ENCODE peak calls at places on chromosomes 7 and 10, in five cellular contexts. One of them, this sample, is unnamed.

GRCh38 chr10:35463105-35463867 is 127.0 kb downstream of the CCNY start:
- DNase-seq in AG04450: no peak
- DNase-seq in D341Med: no peak
- DNase-seq in fibroblast of pulmonary artery: no peak
- DNase-seq in uterus: no peak
- DNase-seq in this sample: no peak

GRCh38 chr7:133980794-133981193 is 146.3 kb upstream of the LRGUK start:
- DNase-seq in fibroblast of pulmonary artery: no peak
- DNase-seq in D341Med: no peak
- DNase-seq in AG04450: no peak
- DNase-seq in uterus: no peak
- DNase-seq in this sample: no peak

GRCh38 chr10:7107287-7107686 is 303.5 kb downstream of the SFMBT2 start:
- DNase-seq in AG04450: no peak
- DNase-seq in uterus: no peak
- DNase-seq in D341Med: no peak
- DNase-seq in fibroblast of pulmonary artery: peak; percentile 58
- DNase-seq in this sample: no peak

GRCh38 chr7:74252893-74253292 is 1.3 kb downstream of the RFC2 start:
- DNase-seq in fibroblast of pulmonary artery: no peak
- DNase-seq in uterus: no peak
- DNase-seq in AG04450: no peak
- DNase-seq in D341Med: no peak
- DNase-seq in this sample: no peak

GRCh38 chr7:87058739-87059524 is 522 bp downstream of the ELAPOR2 start:
- DNase-seq in fibroblast of pulmonary artery: no peak
- DNase-seq in D341Med: no peak
- DNase-seq in AG04450: no peak
- DNase-seq in uterus: peak; percentile 14
- DNase-seq in this sample: no peak

GRCh38 chr7:1320616-1321289 is 88.1 kb downstream of the UNCX start:
- DNase-seq in fibroblast of pulmonary artery: no peak
- DNase-seq in D341Med: no peak
- DNase-seq in AG04450: no peak
- DNase-seq in uterus: no peak
- DNase-seq in this sample: no peak

GRCh38 chr10:63773962-63774361 is 252.8 kb downstream of the REEP3 start:
- DNase-seq in AG04450: no peak
- DNase-seq in D341Med: no peak
- DNase-seq in fibroblast of pulmonary artery: no peak
- DNase-seq in uterus: no peak
- DNase-seq in this sample: no peak

GRCh38 chr7:115099906-115100305 is 178.0 kb downstream of the MDFIC start:
- DNase-seq in uterus: no peak
- DNase-seq in AG04450: peak; percentile 26
- DNase-seq in D341Med: no peak
- DNase-seq in fibroblast of pulmonary artery: peak; percentile 81
- DNase-seq in this sample: no peak

GRCh38 chr10:97333351-97333600 is 1.3 kb downstream of the FRAT2 start:
- DNase-seq in D341Med: peak; percentile 37
- DNase-seq in uterus: no peak
- DNase-seq in fibroblast of pulmonary artery: peak; percentile 51
- DNase-seq in AG04450: peak; percentile 15
- DNase-seq in this sample: no peak

GRCh38 chr7:47503283-47503682 is 78.6 kb downstream of the TNS3 start:
- DNase-seq in fibroblast of pulmonary artery: peak; percentile 70
- DNase-seq in D341Med: no peak
- DNase-seq in uterus: no peak
- DNase-seq in AG04450: no peak
- DNase-seq in this sample: no peak

GRCh38 chr10:81843042-81843441 is 32.0 kb upstream of the NRG3 start:
- DNase-seq in D341Med: peak; percentile 24
- DNase-seq in AG04450: no peak
- DNase-seq in uterus: no peak
- DNase-seq in fibroblast of pulmonary artery: no peak
- DNase-seq in this sample: no peak

GRCh38 chr7:148865283-148865682 is 18.8 kb downstream of the EZH2 start:
- DNase-seq in fibroblast of pulmonary artery: no peak
- DNase-seq in uterus: no peak
- DNase-seq in D341Med: no peak
- DNase-seq in AG04450: no peak
- DNase-seq in this sample: no peak

GRCh38 chr10:124537166-124537725 is 75.6 kb downstream of the LHPP start:
- DNase-seq in AG04450: no peak
- DNase-seq in fibroblast of pulmonary artery: no peak
- DNase-seq in D341Med: no peak
- DNase-seq in uterus: no peak
- DNase-seq in this sample: no peak

GRCh38 chr7:156434706-156435105 is 205.9 kb upstream of the RNF32 start:
- DNase-seq in AG04450: no peak
- DNase-seq in D341Med: no peak
- DNase-seq in uterus: no peak
- DNase-seq in fibroblast of pulmonary artery: no peak
- DNase-seq in this sample: no peak

GRCh38 chr10:117362313-117362712 is 12.9 kb downstream of the PDZD8 start:
- DNase-seq in uterus: no peak
- DNase-seq in D341Med: no peak
- DNase-seq in AG04450: no peak
- DNase-seq in fibroblast of pulmonary artery: peak; percentile 24
- DNase-seq in this sample: no peak

GRCh38 chr7:128108641-128109423 is 77.6 kb upstream of the LRRC4 start:
- DNase-seq in fibroblast of pulmonary artery: no peak
- DNase-seq in D341Med: no peak
- DNase-seq in AG04450: no peak
- DNase-seq in uterus: no peak
- DNase-seq in this sample: no peak

GRCh38 chr10:121481222-121481621 is 117.0 kb downstream of the FGFR2 start:
- DNase-seq in fibroblast of pulmonary artery: no peak
- DNase-seq in uterus: no peak
- DNase-seq in D341Med: no peak
- DNase-seq in AG04450: no peak
- DNase-seq in this sample: no peak

GRCh38 chr7:26348234-26348851 is 56.7 kb downstream of the SNX10 start:
- DNase-seq in D341Med: no peak
- DNase-seq in fibroblast of pulmonary artery: no peak
- DNase-seq in AG04450: no peak
- DNase-seq in uterus: no peak
- DNase-seq in this sample: no peak

GRCh38 chr7:23633417-23633816 is 36.2 kb downstream of the CCDC126 start:
- DNase-seq in fibroblast of pulmonary artery: no peak
- DNase-seq in uterus: no peak
- DNase-seq in AG04450: no peak
- DNase-seq in D341Med: no peak
- DNase-seq in this sample: no peak

GRCh38 chr10:26407406-26407969 is 30.7 kb upstream of the APBB1IP start:
- DNase-seq in uterus: no peak
- DNase-seq in AG04450: no peak
- DNase-seq in D341Med: no peak
- DNase-seq in fibroblast of pulmonary artery: no peak
- DNase-seq in this sample: no peak

GRCh38 chr10:91690412-91690811 is 57.5 kb upstream of the PPP1R3C start:
- DNase-seq in D341Med: no peak
- DNase-seq in fibroblast of pulmonary artery: no peak
- DNase-seq in AG04450: no peak
- DNase-seq in uterus: no peak
- DNase-seq in this sample: no peak

GRCh38 chr7:16062269-16062668 is 359.1 kb downstream of the CRPPA start:
- DNase-seq in D341Med: no peak
- DNase-seq in AG04450: no peak
- DNase-seq in uterus: no peak
- DNase-seq in fibroblast of pulmonary artery: peak; percentile 84
- DNase-seq in this sample: no peak

GRCh38 chr10:15106352-15107013 is 9.3 kb downstream of the RPP38 start:
- DNase-seq in D341Med: peak; percentile 76
- DNase-seq in fibroblast of pulmonary artery: peak; percentile 82
- DNase-seq in AG04450: no peak
- DNase-seq in uterus: peak; percentile 52
- DNase-seq in this sample: peak; percentile 35

GRCh38 chr10:72834183-72834825 is 59.2 kb upstream of the OIT3 start:
- DNase-seq in D341Med: peak; percentile 39
- DNase-seq in uterus: peak; percentile 39
- DNase-seq in fibroblast of pulmonary artery: peak; percentile 89
- DNase-seq in AG04450: peak; percentile 60
- DNase-seq in this sample: no peak

GRCh38 chr7:101691822-101692384 is 62.8 kb upstream of the MYL10 start:
- DNase-seq in fibroblast of pulmonary artery: no peak
- DNase-seq in uterus: no peak
- DNase-seq in AG04450: no peak
- DNase-seq in D341Med: no peak
- DNase-seq in this sample: no peak